ENCODE peak calls at places on chromosomes 6 and 20, in seven cellular contexts. W is fibroblast of the aortic adventitia, M is ovary, J is prostate gland, I is fibroblast of pulmonary artery, H is endothelial cell of umbilical vein, E is cardiac fibroblast. O is an unnamed sample.

GRCh38 chr6:83615025-83615999 is 93.6 kb downstream of the SNAP91 start:
- DNase-seq in I (peak; percentile 55), M (no peak), W (peak; percentile 43), J (no peak), E (peak; percentile 59), H (peak; percentile 63), O (peak; percentile 14)

GRCh38 chr20:33005132-33005566 is 916 bp upstream of the SUN5 start:
- DNase-seq in M (no peak), I (peak; percentile 12), J (no peak), H (no peak), W (no peak), E (peak; percentile 25), O (peak; percentile 43)

GRCh38 chr20:5751856-5752255 is 1.7 kb downstream of the SHLD1 start:
- DNase-seq in E (no peak), J (no peak), I (peak; percentile 56), M (no peak), W (peak; percentile 60), H (no peak), O (no peak)

GRCh38 chr6:91081452-91082067 is 494.7 kb upstream of the MAP3K7 start:
- DNase-seq in W (peak; percentile 38), H (peak; percentile 52), E (peak; percentile 65), J (peak; percentile 27), M (no peak), I (peak; percentile 68), O (peak; percentile 44)

GRCh38 chr20:38153011-38153329 is 12.1 kb downstream of the TGM2 start:
- DNase-seq in W (no peak), E (peak; percentile 53), M (no peak), H (no peak), J (no peak), I (peak; percentile 29), O (no peak)

GRCh38 chr6:55869731-55870130 is 5.7 kb downstream of the BMP5 start:
- DNase-seq in H (no peak), M (no peak), I (no peak), E (no peak), J (no peak), W (no peak), O (no peak)

GRCh38 chr20:58102744-58103516 is 125.5 kb downstream of the ANKRD60 start:
- DNase-seq in W (no peak), E (no peak), M (no peak), H (no peak), J (no peak), I (no peak), O (no peak)

GRCh38 chr20:64238851-64239387 is 16.6 kb upstream of the PCMTD2 start:
- DNase-seq in W (no peak), M (peak; percentile 14), I (no peak), J (no peak), H (no peak), E (no peak), O (peak; percentile 87)

GRCh38 chr6:81547149-81547548 is 205.3 kb downstream of the TENT5A start:
- DNase-seq in I (no peak), E (no peak), M (no peak), W (no peak), H (no peak), J (no peak), O (no peak)

GRCh38 chr6:90648873-90649272 is 62.0 kb upstream of the MAP3K7 start:
- DNase-seq in E (no peak), M (no peak), H (no peak), I (no peak), J (no peak), W (no peak), O (no peak)

GRCh38 chr20:63449025-63449424 is 23.4 kb downstream of the KCNQ2 start:
- DNase-seq in M (no peak), I (no peak), H (no peak), J (no peak), W (no peak), E (no peak), O (no peak)

GRCh38 chr6:15264902-15265761 is 19.3 kb downstream of the JARID2 start:
- DNase-seq in W (no peak), M (no peak), I (peak; percentile 51), H (no peak), E (peak; percentile 82), J (peak; percentile 50), O (no peak)

GRCh38 chr20:43680976-43681375 is 14.1 kb downstream of the MYBL2 start:
- DNase-seq in M (no peak), I (no peak), E (no peak), J (no peak), W (peak; percentile 47), H (no peak), O (no peak)

GRCh38 chr6:42406296-42407280 is 45.1 kb downstream of the TRERF1 start:
- DNase-seq in J (no peak), M (no peak), H (peak; percentile 35), W (peak; percentile 45), E (peak; percentile 70), I (peak; percentile 73), O (no peak)

GRCh38 chr6:15077964-15078363 is 167.9 kb upstream of the JARID2 start:
- DNase-seq in E (no peak), M (no peak), W (no peak), I (no peak), H (no peak), J (no peak), O (no peak)

GRCh38 chr20:24816431-24816830 is 132.6 kb upstream of the CST7 start:
- DNase-seq in J (no peak), M (no peak), E (no peak), W (no peak), I (no peak), H (no peak), O (no peak)

GRCh38 chr6:46626228-46626909 is 26.2 kb downstream of the CYP39A1 start:
- DNase-seq in E (peak; percentile 64), I (peak; percentile 47), M (no peak), J (no peak), W (peak; percentile 67), H (peak; percentile 27), O (peak; percentile 25)

GRCh38 chr20:2311329-2311728 is 15.5 kb downstream of the TGM3 start:
- DNase-seq in E (no peak), H (no peak), W (no peak), I (no peak), M (no peak), J (no peak), O (no peak)

GRCh38 chr20:61956396-61957342 is 109.0 kb downstream of the TAF4 start:
- DNase-seq in W (peak; percentile 60), J (no peak), M (peak; percentile 58), I (peak; percentile 39), E (peak; percentile 60), H (no peak), O (no peak)

GRCh38 chr6:10407018-10407673 is 7.7 kb downstream of the TFAP2A start:
- DNase-seq in W (no peak), E (no peak), J (no peak), H (no peak), I (no peak), M (no peak), O (no peak)

GRCh38 chr20:48797275-48797825 is 30.4 kb downstream of the PREX1 start:
- DNase-seq in H (no peak), W (no peak), I (no peak), M (no peak), E (no peak), J (no peak), O (no peak)

GRCh38 chr6:162448294-162448693 is 279.3 kb downstream of the PRKN start:
- DNase-seq in W (no peak), E (no peak), J (no peak), M (no peak), H (no peak), I (no peak), O (no peak)

GRCh38 chr6:143708889-143709288 is 31.1 kb downstream of the PHACTR2 start:
- DNase-seq in W (no peak), E (no peak), H (no peak), J (no peak), I (no peak), M (no peak), O (no peak)

GRCh38 chr6:85975957-85976356 is 333.3 kb upstream of the SYNCRIP start:
- DNase-seq in W (no peak), M (no peak), H (no peak), J (no peak), I (no peak), E (no peak), O (no peak)

GRCh38 chr6:11601776-11602605 is 64.4 kb downstream of the TMEM170B start:
- DNase-seq in J (no peak), E (no peak), W (no peak), I (no peak), M (no peak), H (no peak), O (no peak)

GRCh38 chr6:158808442-158808833 is 10.7 kb downstream of the EZR start:
- DNase-seq in J (peak; percentile 91), H (no peak), E (no peak), W (no peak), I (no peak), M (no peak), O (no peak)
- TF ChIP-seq CTCF in J (no peak), H (no peak), E (no peak), W (no peak), I (no peak), M (no peak), O (no peak)

DNA sequence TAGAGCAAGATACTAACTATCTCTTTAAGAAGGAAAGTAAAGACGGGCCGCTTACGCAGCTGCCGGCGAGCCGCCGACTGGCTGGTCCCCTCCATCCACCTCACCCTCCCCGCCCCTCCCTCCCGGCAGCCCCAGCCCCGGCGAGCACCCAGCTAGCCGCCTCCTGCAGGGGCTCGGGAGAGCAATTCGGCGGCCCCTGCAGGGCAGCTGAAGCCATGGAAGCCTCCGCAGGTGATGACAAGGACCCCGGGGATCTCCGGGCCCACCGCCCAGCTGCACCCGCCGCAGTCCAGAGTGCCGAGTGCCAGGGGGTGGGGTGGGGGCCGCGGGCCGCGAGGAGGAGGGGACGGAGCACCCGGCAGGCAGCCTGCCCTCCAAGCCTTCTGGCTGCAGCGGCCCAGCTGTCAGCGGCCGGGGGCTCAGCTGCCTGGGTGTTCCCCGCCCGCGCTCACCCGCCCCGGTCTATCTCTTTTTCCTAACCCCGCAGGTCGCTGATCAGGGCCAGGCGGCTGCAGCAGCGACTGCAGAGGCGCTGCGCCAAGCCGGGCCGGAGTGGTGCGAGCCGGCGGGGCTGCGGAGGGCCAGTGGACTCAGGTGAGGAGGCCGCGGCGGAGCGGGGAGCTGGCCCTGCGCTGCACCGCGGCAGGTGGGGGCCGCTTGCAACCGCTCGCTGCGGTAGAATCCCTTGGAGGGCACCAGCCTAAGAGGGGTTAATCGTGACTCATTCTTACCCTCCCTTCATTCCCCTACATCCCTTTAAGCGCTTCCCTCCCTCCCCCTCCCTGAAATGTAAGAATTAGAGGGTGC is at the start of gene SNPH:
- DNase-seq in M (peak; percentile 77), J (peak; percentile 58), W (peak; percentile 67), I (peak; percentile 79), E (peak; percentile 75), H (peak; percentile 78), O (peak; percentile 74)
- TF ChIP-seq CTCF in M (no peak), J (no peak), W (no peak), I (no peak), E (no peak), H (no peak), O (no peak)

GRCh38 chr6:136927313-136927712 is 5.2 kb downstream of the SLC35D3 start:
- DNase-seq in J (no peak), E (peak; percentile 9), I (peak; percentile 15), H (peak; percentile 17), W (no peak), M (no peak), O (peak; percentile 48)
- TF ChIP-seq CTCF in J (no peak), E (peak; percentile 29), I (peak; percentile 34), H (peak; percentile 39), W (peak; percentile 28), M (no peak), O (peak; percentile 52)

DNA sequence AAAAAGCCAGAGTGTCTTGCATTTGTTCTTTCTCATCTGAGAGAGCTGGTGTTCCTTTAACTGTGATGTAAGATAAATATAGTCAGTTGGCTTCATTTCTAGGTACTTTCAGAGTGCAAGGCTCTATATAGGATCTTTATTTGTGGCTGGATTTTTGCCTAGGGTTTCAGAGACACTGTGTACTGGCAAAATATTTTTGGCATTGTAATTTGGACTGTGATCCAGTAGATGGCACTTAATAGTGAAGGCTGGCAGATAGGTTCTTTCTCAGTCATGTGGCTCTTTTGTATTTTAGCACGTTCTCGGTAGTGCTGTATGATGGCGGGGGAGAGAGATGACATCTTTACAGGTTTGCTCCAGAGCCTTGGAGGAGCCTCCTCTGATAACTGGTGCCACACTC is 26.8 kb upstream of the SLC35B3 start:
- DNase-seq in E (no peak), M (no peak), H (no peak), J (no peak), I (no peak), W (no peak), O (no peak)
- TF ChIP-seq CTCF in E (no peak), M (no peak), H (no peak), J (no peak), I (no peak), W (no peak), O (no peak)